ENCODE peak calls at places on chromosomes 7 and 10, in eight cellular contexts. J, I, A, Q, H, C, F and B are unnamed samples.

GRCh38 chr10:103241262-103242011 is 4.2 kb upstream of the RPEL1 start:
- DNase-seq in J (no peak), I (no peak), A (no peak), Q (no peak), H (peak), C (no peak), F (no peak), B (no peak)

GRCh38 chr7:5704534-5704922 is 76.9 kb downstream of the RNF216 start:
- DNase-seq in J (peak), I (peak), A (peak), Q (peak), H (peak), C (peak), F (peak), B (peak)

GRCh38 chr7:46247622-46248181 is 326.6 kb upstream of the IGFBP3 start:
- DNase-seq in J (no peak), I (no peak), A (no peak), Q (no peak), H (no peak), C (no peak), F (no peak), B (no peak)

GRCh38 chr7:122803323-122803722 is 82.9 kb downstream of the CADPS2 start:
- DNase-seq in J (no peak), I (peak), A (peak), Q (no peak), H (peak), C (no peak), F (peak), B (peak)

GRCh38 chr10:94546616-94547175 is 1.1 kb downstream of the HELLS start:
- DNase-seq in J (no peak), I (peak), A (no peak), Q (no peak), H (peak), C (no peak), F (no peak), B (no peak)

GRCh38 chr7:70093496-70093895 is 495.2 kb downstream of the AUTS2 start:
- DNase-seq in J (no peak), I (no peak), A (no peak), Q (no peak), H (peak), C (no peak), F (no peak), B (no peak)

GRCh38 chr10:80661526-80661925 is 123.8 kb downstream of the SH2D4B start:
- DNase-seq in J (no peak), I (no peak), A (no peak), Q (no peak), H (no peak), C (no peak), F (no peak), B (no peak)

GRCh38 chr10:85613391-85613790 is 753.2 kb downstream of the GRID1 start:
- DNase-seq in J (no peak), I (no peak), A (no peak), Q (no peak), H (no peak), C (no peak), F (no peak), B (no peak)

GRCh38 chr7:116449441-116449840 is 50.1 kb upstream of the CAV2 start:
- DNase-seq in J (no peak), I (no peak), A (no peak), Q (no peak), H (no peak), C (no peak), F (no peak), B (no peak)

GRCh38 chr7:94620703-94621118 is 35.2 kb downstream of the SGCE start:
- DNase-seq in J (no peak), I (peak), A (no peak), Q (peak), H (peak), C (peak), F (no peak), B (peak)

GRCh38 chr10:73117976-73118743 is 7.9 kb downstream of the NUDT13 start:
- DNase-seq in J (no peak), I (peak), A (no peak), Q (no peak), H (peak), C (peak), F (no peak), B (no peak)

GRCh38 chr7:3250725-3251124 is 50.3 kb upstream of the SDK1 start:
- DNase-seq in J (no peak), I (no peak), A (no peak), Q (no peak), H (no peak), C (no peak), F (no peak), B (no peak)

GRCh38 chr10:78765726-78766335 is 302.9 kb upstream of the ZMIZ1 start:
- DNase-seq in J (no peak), I (no peak), A (no peak), Q (peak), H (no peak), C (no peak), F (no peak), B (no peak)

GRCh38 chr7:42993038-42993437 is 60.9 kb downstream of the MRPL32 start:
- DNase-seq in J (no peak), I (no peak), A (no peak), Q (no peak), H (no peak), C (no peak), F (peak), B (no peak)

GRCh38 chr7:26686448-26686981 is 177.9 kb downstream of the SKAP2 start:
- DNase-seq in J (no peak), I (peak), A (no peak), Q (no peak), H (peak), C (peak), F (peak), B (no peak)

GRCh38 chr7:121931149-121931922 is 58.4 kb downstream of the PTPRZ1 start:
- DNase-seq in J (no peak), I (no peak), A (no peak), Q (no peak), H (no peak), C (no peak), F (no peak), B (no peak)

GRCh38 chr10:121926669-121927360 is 1.0 kb downstream of the ATE1 start:
- DNase-seq in J (no peak), I (peak), A (no peak), Q (no peak), H (peak), C (peak), F (peak), B (no peak)

GRCh38 chr10:52597189-52597863 is 175.3 kb downstream of the MBL2 start:
- DNase-seq in J (no peak), I (no peak), A (no peak), Q (no peak), H (no peak), C (no peak), F (no peak), B (no peak)

GRCh38 chr7:102095933-102096332 is 190.7 kb upstream of the SH2B2 start:
- DNase-seq in J (no peak), I (no peak), A (no peak), Q (peak), H (no peak), C (no peak), F (no peak), B (no peak)

GRCh38 chr10:71603190-71603589 is 116.4 kb downstream of the C10orf105 start:
- DNase-seq in J (no peak), I (no peak), A (no peak), Q (no peak), H (no peak), C (no peak), F (no peak), B (no peak)

GRCh38 chr7:28536259-28536658 is 123.9 kb downstream of the CREB5 start:
- DNase-seq in J (no peak), I (no peak), A (peak), Q (no peak), H (peak), C (peak), F (peak), B (no peak)

GRCh38 chr7:15341811-15342210 is 220.0 kb downstream of the AGMO start:
- DNase-seq in J (no peak), I (no peak), A (no peak), Q (no peak), H (no peak), C (no peak), F (no peak), B (no peak)

GRCh38 chr7:45979275-45980180 is 58.5 kb upstream of the IGFBP3 start:
- DNase-seq in J (no peak), I (no peak), A (no peak), Q (no peak), H (no peak), C (no peak), F (no peak), B (no peak)

GRCh38 chr7:14293434-14293833 is 304.0 kb upstream of the ETV1 start:
- DNase-seq in J (no peak), I (no peak), A (no peak), Q (no peak), H (no peak), C (no peak), F (no peak), B (no peak)

GRCh38 chr7:45670227-45670626 is 96.1 kb downstream of the ADCY1 start:
- DNase-seq in J (no peak), I (no peak), A (no peak), Q (no peak), H (no peak), C (no peak), F (no peak), B (no peak)

GRCh38 chr10:114810926-114811325 is 10.7 kb upstream of the FHIP2A start:
- DNase-seq in J (no peak), I (no peak), A (no peak), Q (no peak), H (no peak), C (no peak), F (no peak), B (no peak)

GRCh38 chr7:26657139-26657753 is 207.1 kb downstream of the SKAP2 start:
- DNase-seq in J (no peak), I (no peak), A (no peak), Q (no peak), H (no peak), C (no peak), F (no peak), B (no peak)

GRCh38 chr10:8075282-8076260 is 21.1 kb downstream of the GATA3 start:
- DNase-seq in J (no peak), I (no peak), A (no peak), Q (no peak), H (no peak), C (no peak), F (no peak), B (no peak)

GRCh38 chr10:79242620-79243152 is 104.6 kb upstream of the PPIF start:
- DNase-seq in J (peak), I (peak), A (peak), Q (peak), H (peak), C (peak), F (peak), B (no peak)

GRCh38 chr7:22834028-22834427 is 11.4 kb upstream of the TOMM7 start:
- DNase-seq in J (no peak), I (peak), A (no peak), Q (no peak), H (no peak), C (no peak), F (no peak), B (no peak)

GRCh38 chr10:92486637-92487036 is 87.3 kb downstream of the IDE start:
- DNase-seq in J (no peak), I (no peak), A (no peak), Q (no peak), H (peak), C (no peak), F (no peak), B (no peak)

GRCh38 chr7:158073845-158074840 is 513.5 kb downstream of the PTPRN2 start:
- DNase-seq in J (no peak), I (no peak), A (no peak), Q (no peak), H (no peak), C (no peak), F (no peak), B (no peak)

GRCh38 chr7:91759205-91759863 is 121.2 kb downstream of the MTERF1 start:
- DNase-seq in J (no peak), I (no peak), A (no peak), Q (no peak), H (peak), C (no peak), F (no peak), B (no peak)